ENCODE peak calls at places on chromosomes 6 and 20, in five cellular contexts. One of them, this sample, is unnamed.

GRCh38 chr6:142459267-142459666 is 157.5 kb downstream of the ADGRG6 start:
- DNase-seq in effector CD8-positive, alpha-beta T cell: no peak
- DNase-seq in NK-92 treated with Interleukin-12 subunit alpha and Interleukin-12 subunit beta, amount 100 ng/mL, for 24 hours: no peak
- DNase-seq in SK-MEL-5: no peak
- DNase-seq in GM04504: no peak
- DNase-seq in this sample: no peak

GRCh38 chr20:45181639-45182038 is 6.9 kb downstream of the PI3 start:
- DNase-seq in effector CD8-positive, alpha-beta T cell: no peak
- DNase-seq in NK-92 treated with Interleukin-12 subunit alpha and Interleukin-12 subunit beta, amount 100 ng/mL, for 24 hours: no peak
- DNase-seq in SK-MEL-5: no peak
- DNase-seq in GM04504: peak; percentile 37
- DNase-seq in this sample: no peak

GRCh38 chr20:23782366-23782983 is 31.7 kb upstream of the CST1 start:
- DNase-seq in effector CD8-positive, alpha-beta T cell: no peak
- DNase-seq in NK-92 treated with Interleukin-12 subunit alpha and Interleukin-12 subunit beta, amount 100 ng/mL, for 24 hours: no peak
- DNase-seq in SK-MEL-5: peak; percentile 76
- DNase-seq in GM04504: no peak
- DNase-seq in this sample: no peak

GRCh38 chr6:138485005-138485545 is 14.2 kb downstream of the NHSL1 start:
- DNase-seq in effector CD8-positive, alpha-beta T cell: no peak
- DNase-seq in NK-92 treated with Interleukin-12 subunit alpha and Interleukin-12 subunit beta, amount 100 ng/mL, for 24 hours: no peak
- DNase-seq in SK-MEL-5: peak; percentile 53
- DNase-seq in GM04504: no peak
- DNase-seq in this sample: no peak

GRCh38 chr6:127451388-127451787 is 7.8 kb downstream of the KIAA0408 start:
- DNase-seq in effector CD8-positive, alpha-beta T cell: no peak
- DNase-seq in NK-92 treated with Interleukin-12 subunit alpha and Interleukin-12 subunit beta, amount 100 ng/mL, for 24 hours: no peak
- DNase-seq in SK-MEL-5: no peak
- DNase-seq in GM04504: no peak
- DNase-seq in this sample: no peak

GRCh38 chr6:130215526-130215925 is 7.2 kb downstream of the SAMD3 start:
- DNase-seq in effector CD8-positive, alpha-beta T cell: no peak
- DNase-seq in NK-92 treated with Interleukin-12 subunit alpha and Interleukin-12 subunit beta, amount 100 ng/mL, for 24 hours: peak; percentile 22
- DNase-seq in SK-MEL-5: no peak
- DNase-seq in GM04504: no peak
- DNase-seq in this sample: no peak

GRCh38 chr6:11295969-11296368 is 63.5 kb upstream of the NEDD9 start:
- DNase-seq in effector CD8-positive, alpha-beta T cell: no peak
- DNase-seq in NK-92 treated with Interleukin-12 subunit alpha and Interleukin-12 subunit beta, amount 100 ng/mL, for 24 hours: no peak
- DNase-seq in SK-MEL-5: no peak
- DNase-seq in GM04504: no peak
- DNase-seq in this sample: no peak

GRCh38 chr6:77397561-77397960 is 65.7 kb downstream of the HTR1B start:
- DNase-seq in effector CD8-positive, alpha-beta T cell: no peak
- DNase-seq in NK-92 treated with Interleukin-12 subunit alpha and Interleukin-12 subunit beta, amount 100 ng/mL, for 24 hours: no peak
- DNase-seq in SK-MEL-5: no peak
- DNase-seq in GM04504: no peak
- DNase-seq in this sample: no peak

This sample was measured in NCI-H1930.